ENCODE peak calls at places on chromosomes 12 and 14, in five cellular contexts. I is body of pancreas, N is thyroid gland, D is heart left ventricle, Q is sigmoid colon. E is an unnamed sample. For H3K4me1 and H3K36me3, the result is how much of the 10 kb centered on the place peaks cover.

GRCh38 chr12:128920468-128920867 is 67.2 kb downstream of the GLT1D1 start:
- DNase-seq in I (no peak), N (no peak), D (no peak), Q (no peak), E (no peak)

GRCh38 chr12:8581098-8581784 is 31.4 kb downstream of the AICDA start:
- DNase-seq in I (no peak), N (no peak), D (no peak), Q (no peak), E (no peak)

GRCh38 chr14:21999400-21999799 is 325.8 kb upstream of the OR4E1 start:
- DNase-seq in I (no peak), N (no peak), D (no peak), Q (no peak), E (no peak)

GRCh38 chr14:95530461-95531170 is 4.2 kb upstream of the GLRX5 start:
- DNase-seq in I (no peak), N (no peak), D (no peak), Q (no peak), E (no peak)

GRCh38 chr14:94044476-94045091 is 18.4 kb downstream of the OTUB2 start:
- DNase-seq in I (no peak), N (no peak), D (no peak), Q (peak), E (no peak)

GRCh38 chr14:20347747-20348146 is 4.3 kb downstream of the PARP2 start:
- DNase-seq in I (no peak), N (no peak), D (no peak), Q (no peak), E (peak)

GRCh38 chr12:98438826-98439225 is 76.6 kb upstream of the TMPO start:
- DNase-seq in I (no peak), N (no peak), D (no peak), Q (no peak), E (no peak)

GRCh38 chr12:116244474-116245090 is 32.9 kb downstream of the MED13L start:
- DNase-seq in I (no peak), N (no peak), D (no peak), Q (no peak), E (no peak)

GRCh38 chr14:74615735-74616134 is 3.7 kb upstream of the LTBP2 start:
- DNase-seq in I (no peak), N (no peak), D (no peak), Q (no peak), E (no peak)

GRCh38 chr14:105061428-105062047 is 3.7 kb downstream of the GPR132 start:
- DNase-seq in I (no peak), N (peak), D (peak), Q (peak), E (no peak)

GRCh38 chr14:94470311-94470710 is 5.7 kb downstream of the SERPINA9 start:
- DNase-seq in I (no peak), N (no peak), D (no peak), Q (peak), E (no peak)

GRCh38 chr12:53325539-53326061 is 4.2 kb upstream of the AAAS start:
- DNase-seq in I (peak), N (peak), D (peak), Q (peak), E (peak)

GRCh38 chr14:98909251-98909944 is 362.6 kb downstream of the BCL11B start:
- DNase-seq in I (no peak), N (no peak), D (no peak), Q (no peak), E (no peak)

GRCh38 chr12:119746169-119746568 is 78.2 kb downstream of the PRKAB1 start:
- DNase-seq in I (no peak), N (no peak), D (no peak), Q (no peak), E (no peak)

GRCh38 chr12:104384141-104384880 is 72.4 kb upstream of the CHST11 start:
- DNase-seq in I (no peak), N (no peak), D (no peak), Q (no peak), E (no peak)

GRCh38 chr12:1691123-1692007 is 495 bp downstream of the ADIPOR2 start:
- DNase-seq in I (no peak), N (peak), D (peak), Q (peak), E (peak)

GRCh38 chr12:21676781-21677180 is 19.1 kb upstream of the LDHB start:
- DNase-seq in I (no peak), N (no peak), D (no peak), Q (no peak), E (no peak)

GRCh38 chr12:79420146-79420618 is 270.6 kb downstream of the PAWR start:
- DNase-seq in I (no peak), N (peak), D (no peak), Q (no peak), E (no peak)

GRCh38 chr14:21768116-21768874 is 94.7 kb upstream of the OR4E1 start:
- DNase-seq in I (no peak), N (no peak), D (no peak), Q (no peak), E (no peak)

GRCh38 chr12:108152179-108152538 is 23.1 kb downstream of the WSCD2 start:
- DNase-seq in I (no peak), N (no peak), D (no peak), Q (no peak), E (no peak)

GRCh38 chr14:102957222-102957621 is 34.8 kb downstream of the AMN start:
- DNase-seq in I (no peak), N (peak), D (no peak), Q (no peak), E (no peak)

GRCh38 chr12:46983959-46984833 is 95.2 kb upstream of the PCED1B start:
- DNase-seq in I (no peak), N (no peak), D (no peak), Q (no peak), E (peak)

GRCh38 chr12:24307153-24307552 is 357.7 kb upstream of the SOX5 start:
- DNase-seq in I (no peak), N (no peak), D (no peak), Q (no peak), E (no peak)

GRCh38 chr14:104932676-104933631 is 8.3 kb downstream of the PLD4 start:
- DNase-seq in I (peak), N (peak), D (peak), Q (peak), E (peak)

GRCh38 chr14:60722163-60722835 is 1.9 kb downstream of the SIX4 start:
- DNase-seq in I (peak), N (peak), D (no peak), Q (no peak), E (peak)

GRCh38 chr12:45914090-45914489 is 76.3 kb downstream of the SCAF11 start:
- DNase-seq in I (no peak), N (no peak), D (no peak), Q (no peak), E (no peak)

GRCh38 chr14:83779266-83779665 is 1750.7 kb upstream of the FLRT2 start:
- DNase-seq in I (no peak), N (no peak), D (no peak), Q (no peak), E (no peak)

GRCh38 chr12:101706403-101706802 is 9.0 kb downstream of the CHPT1 start:
- DNase-seq in I (no peak), N (no peak), D (no peak), Q (no peak), E (no peak)

GRCh38 chr12:100141998-100142850 is 450 bp downstream of the BLTP3B start:
- DNase-seq in I (peak), N (peak), D (peak), Q (peak), E (peak)

GRCh38 chr12:49865109-49865781 is 22.3 kb upstream of the BCDIN3D start:
- DNase-seq in I (no peak), N (no peak), D (no peak), Q (no peak), E (no peak)

GRCh38 chr14:76904740-76905569 is 78.7 kb downstream of the LRRC74A start:
- DNase-seq in I (peak), N (peak), D (no peak), Q (peak), E (peak)

GRCh38 chr12:91931110-91931509 is 214.5 kb downstream of the BTG1 start:
- DNase-seq in I (peak), N (peak), D (no peak), Q (peak), E (peak)

GRCh38 chr12:39692258-39692853 is 72.8 kb upstream of the ABCD2 start:
- DNase-seq in I (no peak), N (no peak), D (no peak), Q (no peak), E (no peak)

GRCh38 chr12:60830381-60830780 is 1234.6 kb downstream of the SLC16A7 start:
- DNase-seq in I (no peak), N (no peak), D (no peak), Q (no peak), E (no peak)

GRCh38 chr14:26595922-26596721 is 1.7 kb downstream of the NOVA1 start:
- DNase-seq in I (no peak), N (no peak), D (no peak), Q (no peak), E (no peak)

GRCh38 chr14:59475709-59476108 is 8.5 kb downstream of the L3HYPDH start:
- DNase-seq in I (no peak), N (no peak), D (no peak), Q (no peak), E (no peak)

GRCh38 chr12:67928621-67929369 is 60.5 kb upstream of the IFNG-AS1 start:
- DNase-seq in I (no peak), N (no peak), D (no peak), Q (no peak), E (no peak)

GRCh38 chr12:128813392-128813791 is 10.4 kb downstream of the SLC15A4 start:
- DNase-seq in I (no peak), N (no peak), D (no peak), Q (peak), E (no peak)

GRCh38 chr12:15276088-15276698 is 46.1 kb upstream of the PTPRO start:
- DNase-seq in I (peak), N (peak), D (peak), Q (no peak), E (peak)

GRCh38 chr12:112977139-112977538 is 1.2 kb upstream of the OAS2 start:
- DNase-seq in I (no peak), N (no peak), D (no peak), Q (no peak), E (no peak)

GRCh38 chr12:112978163-112979081 is at the start of gene OAS2:
- DNase-seq in I (peak), N (peak), D (peak), Q (peak), E (peak)

GRCh38 chr12:112977641-112978040 is 678 bp upstream of the OAS2 start:
- DNase-seq in I (no peak), N (no peak), D (no peak), Q (no peak), E (no peak)

GRCh38 chr12:112980491-112981158 is 2.3 kb downstream of the OAS2 start:
- DNase-seq in I (no peak), N (no peak), D (no peak), Q (no peak), E (no peak)

GRCh38 chr12:112979281-112979680 is 962 bp downstream of the OAS2 start:
- DNase-seq in I (no peak), N (no peak), D (peak), Q (no peak), E (no peak)
- TF ChIP-seq POLR2A in I (no peak), N (no peak), D (no peak), Q (no peak), E (no peak)

GRCh38 chr12:124952801-124953200 is 36.1 kb downstream of the DHX37 start:
- DNase-seq in I (no peak), N (no peak), D (no peak), Q (no peak), E (no peak)
- H3K4me1 ChIP-seq in I (under half), N (under half), D (under half), Q (under half), E (under half)

GRCh38 chr14:54784657-54785056 is 118.0 kb downstream of the GCH1 start:
- DNase-seq in I (no peak), N (no peak), D (peak), Q (peak), E (no peak)

GRCh38 chr14:54785778-54786160 is 116.9 kb downstream of the GCH1 start:
- DNase-seq in I (no peak), N (no peak), D (no peak), Q (no peak), E (no peak)

GRCh38 chr14:54786191-54786755 is 116.4 kb downstream of the GCH1 start:
- DNase-seq in I (no peak), N (no peak), D (no peak), Q (no peak), E (no peak)

GRCh38 chr14:54784060-54784459 is 118.6 kb downstream of the GCH1 start:
- DNase-seq in I (no peak), N (no peak), D (peak), Q (peak), E (no peak)

DNA sequence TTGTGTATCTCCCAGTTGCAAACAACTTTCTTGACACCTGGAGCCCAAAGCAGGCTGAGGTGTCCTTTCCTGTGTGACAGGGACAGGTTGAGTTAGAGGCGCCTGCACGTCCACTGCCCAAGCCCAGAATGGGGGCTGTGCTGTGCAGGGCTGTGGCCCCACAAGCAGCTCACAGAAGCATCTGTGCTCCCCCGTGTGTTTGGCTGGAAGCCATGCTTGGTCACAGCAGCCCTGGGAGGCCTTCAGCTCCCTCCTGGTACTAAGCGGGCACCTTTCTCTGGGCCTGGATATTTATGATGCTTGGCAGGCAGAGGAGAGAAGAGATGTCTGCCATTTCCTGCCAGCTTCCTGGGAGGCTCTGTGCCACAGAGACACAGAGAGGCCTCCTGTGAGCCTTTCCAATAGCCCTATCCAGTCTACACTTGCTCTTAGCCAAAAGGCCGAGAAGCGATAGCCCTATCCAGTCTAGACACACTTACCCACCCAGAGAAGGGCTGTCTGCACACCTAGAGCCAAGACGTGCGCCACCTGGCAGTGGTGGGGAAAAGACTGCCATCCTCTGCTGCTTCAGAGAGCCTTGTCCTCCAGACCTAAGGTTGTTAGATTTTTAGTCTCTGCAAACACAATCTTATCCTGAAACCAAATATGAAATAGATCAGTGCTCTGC is 117.4 kb downstream of the GCH1 start:
- DNase-seq in I (no peak), N (no peak), D (no peak), Q (peak), E (no peak)
- H3K36me3 ChIP-seq in I (under half), N (under half), D (half or more), Q (half or more), E (under half)

GRCh38 chr14:34987180-34987579 is 4.4 kb downstream of the SRP54 start:
- DNase-seq in I (no peak), N (no peak), D (no peak), Q (no peak), E (no peak)
- TF ChIP-seq POLR2A in I (no peak), N (no peak), D (no peak), Q (no peak), E (no peak)

GRCh38 chr12:51329742-51330141 is 5.8 kb upstream of the BIN2 start:
- DNase-seq in I (no peak), N (no peak), D (no peak), Q (no peak), E (no peak)
- H3K4me1 ChIP-seq in I (under half), N (under half), D (under half), Q (under half), E (under half)

GRCh38 chr12:30959110-30959710 is 32.7 kb downstream of the TSPAN11 start:
- DNase-seq in I (no peak), N (no peak), D (no peak), Q (no peak), E (no peak)
- H3K36me3 ChIP-seq in I (under half), N (under half), D (under half), Q (under half), E (under half)

GRCh38 chr12:57766464-57767311 is at the start of gene CYP27B1:
- DNase-seq in I (no peak), N (peak), D (no peak), Q (no peak), E (peak)
- TF ChIP-seq POLR2A in I (no peak), N (no peak), D (no peak), Q (no peak), E (no peak)